ENCODE peak calls at places on chromosomes 12 and 14, in six cellular contexts. L is vagina, N is lower leg skin, E is cardiac fibroblast, J is Calu3, M is sigmoid colon. R is an unnamed sample.

GRCh38 chr12:122394626-122395194 is 27.8 kb downstream of the CLIP1 start:
- DNase-seq in N (peak), J (no peak), M (no peak), L (no peak), E (no peak), R (no peak)

GRCh38 chr12:69994593-69995222 is 169.7 kb downstream of the MYRFL start:
- DNase-seq in M (no peak), J (peak), E (peak), N (no peak), L (no peak), R (no peak)

GRCh38 chr14:67166450-67166853 is 22.8 kb upstream of the GARIN2 start:
- DNase-seq in N (no peak), M (no peak), L (no peak), J (peak), E (peak), R (no peak)

GRCh38 chr14:65016461-65016860 is 29.8 kb downstream of the FNTB start:
- DNase-seq in E (no peak), N (no peak), L (no peak), J (no peak), M (no peak), R (no peak)

GRCh38 chr14:87615822-87616679 is 376.9 kb downstream of the GALC start:
- DNase-seq in E (peak), L (no peak), J (peak), M (peak), N (no peak), R (no peak)

GRCh38 chr12:132374821-132375445 is 45.5 kb upstream of the GALNT9 start:
- DNase-seq in J (no peak), L (no peak), E (no peak), M (peak), N (no peak), R (peak)

GRCh38 chr14:95397325-95397724 is 77.6 kb upstream of the CLMN start:
- DNase-seq in E (no peak), N (no peak), L (no peak), J (no peak), M (peak), R (no peak)

GRCh38 chr12:119171266-119171665 is 7.5 kb upstream of the HSPB8 start:
- DNase-seq in N (no peak), M (no peak), E (no peak), L (no peak), J (no peak), R (no peak)

GRCh38 chr14:79551591-79551990 is 659.7 kb downstream of the DIO2 start:
- DNase-seq in M (no peak), N (no peak), L (no peak), J (no peak), E (no peak), R (no peak)

GRCh38 chr14:55730602-55731001 is 150.6 kb downstream of the KTN1 start:
- DNase-seq in N (no peak), J (no peak), M (no peak), L (no peak), E (peak), R (no peak)

GRCh38 chr12:30514666-30515065 is 181.0 kb downstream of the IPO8 start:
- DNase-seq in M (no peak), N (no peak), J (no peak), L (no peak), E (no peak), R (no peak)

GRCh38 chr14:101174522-101174838 is 271.0 kb upstream of the RTL1 start:
- DNase-seq in M (no peak), N (no peak), L (no peak), E (no peak), J (no peak), R (peak)

GRCh38 chr12:89247541-89247942 is 104.8 kb downstream of the DUSP6 start:
- DNase-seq in N (no peak), E (no peak), L (no peak), M (no peak), J (no peak), R (no peak)

GRCh38 chr12:98997-99396 is 32.4 kb downstream of the IQSEC3 start:
- DNase-seq in E (no peak), L (no peak), N (no peak), M (peak), J (peak), R (no peak)

GRCh38 chr12:85823436-85824179 is 12.6 kb downstream of the RASSF9 start:
- DNase-seq in J (peak), N (no peak), E (peak), L (no peak), M (no peak), R (no peak)

GRCh38 chr14:104388631-104389325 is 190.8 kb upstream of the C14orf180 start:
- DNase-seq in M (peak), N (no peak), J (no peak), E (no peak), L (no peak), R (peak)

GRCh38 chr14:97029800-97030199 is 232.6 kb downstream of the VRK1 start:
- DNase-seq in L (no peak), M (no peak), E (no peak), J (no peak), N (no peak), R (no peak)

GRCh38 chr12:13970803-13971202 is 10.6 kb downstream of the GRIN2B start:
- DNase-seq in M (no peak), J (no peak), N (no peak), E (no peak), L (no peak), R (no peak)

GRCh38 chr12:13976880-13977279 is 4.5 kb downstream of the GRIN2B start:
- DNase-seq in J (no peak), M (no peak), N (no peak), E (no peak), L (no peak), R (no peak)

GRCh38 chr12:13973981-13974380 is 7.4 kb downstream of the GRIN2B start:
- DNase-seq in M (no peak), E (no peak), J (no peak), N (no peak), L (no peak), R (no peak)

GRCh38 chr12:13980548-13981295 is 680 bp downstream of the GRIN2B start:
- DNase-seq in E (no peak), L (no peak), M (no peak), J (peak), N (no peak), R (no peak)

DNA sequence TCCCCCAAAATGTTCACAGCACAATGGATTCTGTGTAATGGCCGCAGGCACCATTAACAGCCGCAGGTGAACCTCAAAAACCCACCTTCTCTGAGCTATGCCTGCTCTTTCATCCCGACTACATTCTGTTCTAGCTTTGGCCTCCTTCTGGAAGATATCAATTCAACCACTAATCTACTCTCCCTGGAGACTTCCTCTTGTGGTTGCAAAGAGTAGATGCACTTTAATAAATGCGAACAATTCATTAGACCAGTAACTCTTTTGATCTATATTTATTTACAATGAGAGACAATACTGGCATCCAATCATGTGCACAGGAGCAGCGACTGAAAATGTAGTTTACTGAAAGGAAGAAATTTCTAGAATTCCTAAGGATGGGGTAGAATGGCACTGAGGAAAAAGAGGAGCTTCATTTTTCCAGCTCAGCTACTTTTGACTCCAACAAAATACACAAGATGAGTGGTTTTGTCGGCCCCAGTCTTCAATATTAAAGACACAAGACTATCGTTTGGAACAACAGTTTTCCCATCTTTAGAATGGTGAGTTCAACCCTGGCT is 5.3 kb downstream of the GRIN2B start:
- DNase-seq in E (no peak), N (no peak), J (no peak), L (no peak), M (no peak), R (no peak)
- TF ChIP-seq CTCF in E (no peak), N (no peak), J (no peak), L (no peak), M (no peak), R (no peak)

GRCh38 chr12:26372856-26373255 is 177.5 kb downstream of the SSPN start:
- DNase-seq in L (no peak), N (no peak), J (no peak), M (no peak), E (no peak), R (no peak)
- TF ChIP-seq CTCF in L (no peak), N (no peak), J (no peak), M (no peak), E (no peak), R (no peak)

DNA sequence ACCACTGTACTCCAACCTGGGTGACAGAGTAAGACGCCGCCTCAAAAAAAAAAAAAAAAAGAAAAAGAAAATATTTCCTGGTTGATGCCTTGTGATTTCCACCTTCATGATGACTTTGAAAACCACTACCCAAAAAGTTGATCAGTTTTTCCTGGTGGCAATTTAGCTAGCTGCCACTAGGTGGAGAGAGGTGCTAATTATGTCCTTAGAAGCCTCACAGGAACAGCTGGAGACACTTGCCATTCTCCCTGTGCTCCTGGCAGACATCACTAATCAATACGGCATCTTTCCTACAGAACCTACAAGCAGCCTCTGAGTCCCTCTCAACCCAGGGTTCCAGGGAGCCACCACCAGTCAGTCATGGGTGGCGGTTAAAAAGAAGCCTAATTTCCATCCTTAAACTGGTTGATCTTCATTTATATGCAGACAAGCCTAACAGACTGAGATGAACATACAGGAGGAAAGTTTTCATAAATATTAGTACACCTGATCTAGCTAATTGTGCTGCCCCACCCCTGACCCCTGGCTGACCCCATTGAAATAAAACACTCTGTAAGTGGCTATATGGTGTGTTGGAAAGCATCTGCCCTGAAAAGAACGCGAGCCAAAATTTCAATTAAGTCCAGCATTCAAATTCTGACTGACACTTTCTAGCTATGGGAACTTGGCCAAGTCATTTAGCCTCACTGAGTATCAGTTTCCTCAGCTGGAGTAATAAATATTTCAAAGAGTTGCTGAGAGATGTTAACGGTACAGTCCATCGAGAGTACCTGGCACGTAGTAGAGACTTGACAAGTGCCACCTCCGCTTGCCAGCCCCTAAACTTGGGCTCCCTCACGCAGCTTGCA is 6.2 kb upstream of the OAS1 start:
- DNase-seq in M (no peak), L (no peak), J (peak), N (peak), E (peak), R (no peak)
- TF ChIP-seq CTCF in M (peak), L (peak), J (peak), N (no peak), E (peak), R (peak)

GRCh38 chr12:118032188-118032587 is 15.7 kb downstream of the RFC5 start:
- DNase-seq in N (no peak), J (no peak), M (no peak), L (no peak), E (no peak), R (no peak)

GRCh38 chr12:118033902-118034301 is 17.4 kb downstream of the RFC5 start:
- DNase-seq in E (no peak), N (no peak), M (no peak), J (no peak), L (no peak), R (no peak)

GRCh38 chr12:118025168-118025567 is 8.7 kb downstream of the RFC5 start:
- DNase-seq in L (no peak), J (no peak), E (no peak), N (no peak), M (no peak), R (peak)

GRCh38 chr12:118033331-118033730 is 16.8 kb downstream of the RFC5 start:
- DNase-seq in N (no peak), J (no peak), M (no peak), L (no peak), E (no peak), R (no peak)

DNA sequence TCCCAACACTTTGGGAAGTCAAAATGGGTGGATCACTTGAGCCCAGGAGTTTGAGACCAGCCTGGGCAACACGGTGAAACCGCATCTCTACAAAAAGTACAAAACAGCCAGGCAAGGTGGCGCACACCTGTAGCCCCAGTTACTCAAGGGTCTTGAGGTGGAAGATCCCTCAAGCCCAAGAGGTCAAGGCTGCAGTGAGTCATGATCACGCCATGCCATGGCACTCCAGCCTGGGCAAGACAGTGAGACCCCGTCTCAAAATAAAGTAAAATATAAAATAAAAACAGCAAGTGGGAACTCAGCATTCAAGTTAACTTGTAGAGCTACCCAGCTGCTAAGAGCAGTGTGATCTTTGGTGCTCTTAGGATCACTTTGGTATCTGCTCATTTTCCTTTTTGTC is 12.7 kb downstream of the RFC5 start:
- DNase-seq in J (no peak), E (no peak), L (no peak), N (no peak), M (no peak), R (peak)
- TF ChIP-seq CTCF in J (no peak), E (no peak), L (no peak), N (no peak), M (no peak), R (no peak)

GRCh38 chr12:17802657-17803641 is 287.0 kb downstream of the RERGL start:
- DNase-seq in M (no peak), L (no peak), E (no peak), J (no peak), N (no peak), R (no peak)
- TF ChIP-seq CTCF in M (no peak), L (no peak), E (no peak), J (no peak), N (no peak), R (no peak)

DNA sequence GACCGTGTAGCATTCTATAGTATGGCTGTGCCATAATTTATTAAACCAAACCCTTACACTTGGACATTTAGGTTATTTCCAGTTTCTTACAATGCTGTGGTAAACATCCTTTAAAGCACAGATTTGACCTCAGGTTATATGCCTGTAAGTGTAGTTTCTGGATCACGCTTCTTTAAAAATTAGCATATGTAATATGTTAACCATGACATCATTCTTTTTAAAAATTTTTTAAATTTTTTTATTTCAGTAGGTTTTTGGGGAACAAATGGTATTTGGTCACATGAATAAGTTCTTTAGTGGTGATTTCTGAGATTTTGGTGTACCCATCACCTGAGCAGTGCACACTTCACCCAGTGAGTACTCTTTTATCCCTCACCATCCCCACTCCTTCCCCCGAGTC is 18.3 kb downstream of the SAMD4A start:
- DNase-seq in L (no peak), M (no peak), J (no peak), N (no peak), E (no peak), R (no peak)
- TF ChIP-seq CTCF in L (no peak), M (no peak), J (no peak), N (no peak), E (no peak), R (no peak)

DNA sequence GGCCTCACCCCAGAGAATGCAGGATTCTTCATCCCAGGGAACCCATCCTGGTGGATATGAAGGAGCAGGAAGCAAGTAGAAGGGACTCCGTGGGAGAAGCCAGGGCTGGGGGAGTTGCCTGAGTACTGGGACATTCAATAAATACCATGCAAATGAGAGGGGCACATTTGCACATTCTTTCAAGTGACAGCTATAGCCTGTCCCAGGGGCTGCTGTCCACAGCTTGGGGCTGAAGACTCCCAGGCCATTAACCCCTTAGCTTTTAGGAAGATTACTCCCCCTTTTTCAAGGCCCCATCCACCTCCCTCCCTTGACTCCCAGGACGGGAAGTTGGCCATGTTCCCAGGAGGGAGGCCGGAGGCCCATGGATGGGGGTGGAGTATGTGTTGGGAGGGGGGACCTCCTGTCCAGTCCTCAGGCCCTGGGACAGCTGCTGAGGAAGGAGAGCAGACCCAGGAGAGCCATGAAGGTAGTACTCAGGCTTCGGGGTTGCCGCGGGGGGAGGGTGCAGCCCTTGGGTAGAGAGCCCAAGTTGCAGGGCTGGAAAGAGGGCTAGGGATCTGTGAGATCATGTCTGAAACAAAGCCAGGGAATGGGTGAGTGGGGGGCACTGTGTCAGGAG is 974 bp upstream of the TNS2 start:
- DNase-seq in E (peak), L (no peak), M (peak), J (no peak), N (no peak), R (peak)
- TF ChIP-seq CTCF in E (no peak), L (no peak), M (no peak), J (no peak), N (no peak), R (peak)

DNA sequence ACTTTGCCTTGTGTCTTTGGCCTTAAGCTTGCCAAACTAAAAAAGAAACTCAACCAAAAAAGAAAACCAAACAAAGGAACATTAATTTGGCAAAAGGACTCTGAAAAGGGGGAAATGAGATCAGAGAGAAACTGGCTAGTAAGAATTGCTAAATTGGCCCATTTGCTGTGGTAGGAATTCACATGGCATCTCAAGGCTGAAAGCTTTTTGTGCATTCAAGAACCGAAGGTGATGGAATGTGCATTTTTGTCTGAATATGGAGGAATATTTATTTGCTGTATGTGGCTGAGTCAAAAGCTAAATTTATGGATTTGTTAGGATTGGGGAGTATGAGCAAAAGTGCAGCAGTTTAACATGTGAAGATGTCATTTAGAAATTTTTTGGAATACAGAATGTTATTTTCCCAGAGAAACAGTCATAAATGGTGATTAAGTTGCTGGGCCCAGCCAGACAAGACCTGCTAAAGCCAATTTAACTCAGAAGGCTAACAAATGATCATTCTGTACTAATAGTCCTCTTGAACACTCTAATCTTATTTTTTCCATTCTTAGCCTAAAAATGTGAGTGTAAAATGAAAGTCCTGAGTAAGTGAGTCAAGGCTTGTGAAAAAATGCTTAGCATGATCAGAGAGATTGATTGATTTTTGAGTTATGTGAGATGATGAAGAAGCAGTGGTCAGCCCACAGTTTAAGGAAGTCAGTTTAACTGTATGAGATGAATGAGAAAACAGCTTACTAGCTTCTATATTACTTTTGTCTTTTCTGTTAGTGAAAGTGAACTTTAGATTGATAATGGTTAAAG is 94.1 kb downstream of the ANO6 start:
- DNase-seq in J (no peak), E (peak), L (no peak), N (no peak), M (no peak), R (no peak)
- TF ChIP-seq CTCF in J (no peak), E (peak), L (no peak), N (no peak), M (no peak), R (peak)

R was measured in chondrocyte.